ENCODE peak calls at places on chromosomes 11 and 22, in seven cellular contexts. Z, G, O, H, B, N and P are unnamed samples.

GRCh38 chr11:128266893-128267292 is 320.5 kb downstream of the ETS1 start:
- DNase-seq in G (no peak), O (no peak), Z (no peak), H (no peak), B (no peak), N (no peak), P (no peak)

GRCh38 chr11:127485541-127485940 is 485.0 kb upstream of the KIRREL3 start:
- DNase-seq in B (no peak), N (no peak), G (no peak), Z (no peak), O (no peak), H (no peak), P (no peak)

GRCh38 chr22:48106215-48106614 is 1343.8 kb downstream of the TBC1D22A start:
- DNase-seq in N (no peak), B (no peak), Z (no peak), G (no peak), O (no peak), H (no peak), P (no peak)

GRCh38 chr11:13336246-13336873 is 58.8 kb downstream of the BMAL1 start:
- DNase-seq in G (peak; percentile 47), N (no peak), B (no peak), O (no peak), H (no peak), Z (no peak), P (no peak)

GRCh38 chr11:30488304-30488998 is 97.7 kb downstream of the MPPED2 start:
- DNase-seq in Z (no peak), H (no peak), G (peak; percentile 81), O (no peak), N (no peak), B (peak; percentile 51), P (no peak)

GRCh38 chr11:9862981-9863380 is 199.1 kb downstream of the SWAP70 start:
- DNase-seq in Z (no peak), G (no peak), N (no peak), O (no peak), B (no peak), H (no peak), P (no peak)

GRCh38 chr11:116438651-116439479 is 333.9 kb downstream of the BUD13 start:
- DNase-seq in H (no peak), G (no peak), N (no peak), Z (no peak), O (no peak), B (no peak), P (no peak)

GRCh38 chr11:107741044-107741823 is 29.4 kb upstream of the SLN start:
- DNase-seq in Z (peak; percentile 18), N (peak; percentile 46), O (no peak), B (no peak), G (peak; percentile 44), H (no peak), P (no peak)

GRCh38 chr11:20388096-20389055 is 860 bp downstream of the PRMT3 start:
- DNase-seq in Z (no peak), H (no peak), O (no peak), B (no peak), N (no peak), G (no peak), P (no peak)

GRCh38 chr11:20387262-20388095 is at the start of gene PRMT3:
- DNase-seq in Z (peak; percentile 92), H (peak; percentile 96), N (peak; percentile 99), O (peak; percentile 94), B (peak; percentile 89), G (peak; percentile 94), P (peak; percentile 93)
- TF ChIP-seq CTCF in Z (no peak), H (no peak), N (no peak), O (peak; percentile 98), B (no peak), G (no peak), P (peak; percentile 99)

GRCh38 chr11:119727523-119728081 is 1.4 kb downstream of the NECTIN1 start:
- DNase-seq in O (peak; percentile 30), N (peak; percentile 95), G (no peak), B (no peak), Z (no peak), H (no peak), P (peak; percentile 58)
- TF ChIP-seq CTCF in O (peak; percentile 32), N (peak; percentile 28), G (peak; percentile 12), B (peak; percentile 12), Z (peak; percentile 33), H (no peak), P (peak; percentile 47)

GRCh38 chr22:19799322-19800190 is 39.0 kb downstream of the TBX1 start:
- DNase-seq in G (peak; percentile 92), O (no peak), H (no peak), B (peak; percentile 91), N (no peak), Z (peak; percentile 80), P (no peak)
- TF ChIP-seq CTCF in G (peak; percentile 16), O (no peak), H (no peak), B (peak; percentile 23), N (no peak), Z (peak; percentile 10), P (no peak)

DNA sequence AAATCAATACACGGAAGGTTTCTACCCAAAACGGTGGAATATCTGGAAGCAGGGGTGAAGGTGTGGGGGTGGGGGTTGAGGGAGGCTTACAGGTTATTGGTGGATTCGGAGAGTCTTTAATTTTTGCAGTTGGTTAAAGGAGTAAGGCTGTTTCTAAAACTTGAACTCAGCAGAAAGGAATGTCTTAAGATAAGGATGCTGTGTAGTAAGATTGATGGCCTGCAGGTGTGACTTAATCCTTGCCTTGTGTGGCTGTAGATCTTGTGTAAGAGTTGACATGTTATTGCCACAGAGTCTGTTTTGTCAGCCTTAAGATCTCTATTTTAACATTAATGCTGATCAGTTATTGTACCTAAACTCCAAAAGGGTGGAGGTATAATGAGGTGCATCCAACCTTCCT is 16.4 kb upstream of the OR6M1 start:
- DNase-seq in Z (no peak), N (no peak), G (no peak), O (peak; percentile 16), H (no peak), B (no peak), P (no peak)
- TF ChIP-seq CTCF in Z (no peak), N (no peak), G (no peak), O (no peak), H (no peak), B (no peak), P (no peak)

GRCh38 chr11:108871152-108871551 is 206.3 kb downstream of the DDX10 start:
- DNase-seq in G (peak; percentile 75), B (peak; percentile 10), O (no peak), N (peak; percentile 41), Z (peak; percentile 51), H (no peak), P (no peak)
- TF ChIP-seq CTCF in G (peak; percentile 68), B (peak; percentile 68), O (peak; percentile 65), N (peak; percentile 59), Z (peak; percentile 74), H (no peak), P (peak; percentile 56)

GRCh38 chr22:41256254-41256897 is 15.6 kb upstream of the CHADL start:
- DNase-seq in B (peak; percentile 47), G (peak; percentile 80), O (no peak), Z (no peak), N (no peak), H (no peak), P (no peak)
- TF ChIP-seq CTCF in B (peak; percentile 25), G (peak; percentile 31), O (no peak), Z (no peak), N (no peak), H (no peak), P (no peak)

GRCh38 chr11:65931773-65932557 is 12.7 kb downstream of the DRAP1 start:
- DNase-seq in Z (no peak), G (no peak), N (peak; percentile 35), O (no peak), B (no peak), H (no peak), P (no peak)
- TF ChIP-seq CTCF in Z (no peak), G (no peak), N (no peak), O (no peak), B (no peak), H (peak; percentile 30), P (no peak)

DNA sequence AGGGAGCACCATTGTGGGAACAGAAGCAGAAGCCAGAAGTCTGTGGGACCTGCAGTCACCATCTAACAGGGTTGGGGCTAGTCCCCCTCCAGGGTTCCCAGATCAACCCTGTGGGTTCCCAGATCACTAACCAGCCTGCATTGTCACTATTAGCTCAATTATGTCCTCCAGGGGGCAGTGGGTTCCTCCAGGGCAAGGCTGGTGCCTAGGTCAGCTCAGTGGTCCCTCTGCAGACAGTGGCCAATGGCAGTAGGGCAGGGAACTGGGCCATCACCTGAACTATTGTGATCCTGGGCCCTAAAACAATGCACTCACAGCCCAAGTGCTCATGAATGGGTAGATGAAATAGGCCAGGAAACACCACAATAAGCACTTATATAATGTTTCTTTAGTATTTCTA is 18.8 kb upstream of the PRSS23 start:
- DNase-seq in N (no peak), O (no peak), B (no peak), Z (no peak), G (no peak), H (no peak), P (no peak)
- TF ChIP-seq CTCF in N (peak; percentile 8), O (no peak), B (no peak), Z (no peak), G (no peak), H (no peak), P (no peak)

GRCh38 chr11:64853709-64854108 is 9.3 kb upstream of the CDC42BPG start:
- DNase-seq in G (no peak), Z (no peak), B (no peak), N (no peak), O (no peak), H (no peak), P (no peak)
- TF ChIP-seq CTCF in G (no peak), Z (no peak), B (no peak), N (no peak), O (no peak), H (no peak), P (no peak)